ENCODE peak calls at places on chromosomes 12 and 14, in seven cellular contexts. E is mesendoderm, L is H1, Q is trophoblast cell, W is mesenchymal stem cell, Y is H9, J is IMR-90. V is an unnamed sample.

GRCh38 chr14:44300911-44301310 is 206.2 kb downstream of the FSCB start:
- DNase-seq in W (no peak), L (no peak), Y (no peak), E (no peak), J (no peak), Q (no peak), V (no peak)

GRCh38 chr14:105891221-105891602 is 364.8 kb downstream of the TMEM121 start:
- DNase-seq in W (no peak), Q (no peak), E (no peak), Y (no peak), L (no peak), J (no peak), V (no peak)

GRCh38 chr12:106058256-106059182 is 80.2 kb downstream of the NUAK1 start:
- DNase-seq in L (no peak), Q (peak; percentile 48), W (peak; percentile 44), Y (no peak), J (peak; percentile 71), E (no peak), V (no peak)

GRCh38 chr14:93674343-93674742 is 113.9 kb downstream of the PRIMA1 start:
- DNase-seq in Y (no peak), E (no peak), W (no peak), Q (no peak), L (no peak), J (no peak), V (no peak)

GRCh38 chr12:89401433-89402086 is 49.3 kb upstream of the DUSP6 start:
- DNase-seq in L (no peak), Y (no peak), J (no peak), Q (no peak), W (no peak), E (no peak), V (no peak)

GRCh38 chr14:90397401-90398314 is 829 bp downstream of the CALM1 start:
- DNase-seq in Q (peak; percentile 67), E (peak; percentile 57), L (peak; percentile 65), Y (peak; percentile 53), W (peak; percentile 52), J (peak; percentile 24), V (peak; percentile 46)

GRCh38 chr12:102501773-102502172 is 21.4 kb upstream of the IGF1 start:
- DNase-seq in Q (no peak), Y (no peak), W (no peak), L (no peak), J (no peak), E (no peak), V (no peak)

GRCh38 chr12:95611676-95612309 is 60.5 kb upstream of the USP44 start:
- DNase-seq in J (peak; percentile 74), Q (peak; percentile 42), L (no peak), E (peak; percentile 57), Y (no peak), W (no peak), V (no peak)

GRCh38 chr12:124109760-124110159 is 136.7 kb downstream of the ZNF664 start:
- DNase-seq in J (peak; percentile 5), Y (peak; percentile 81), E (peak; percentile 86), L (no peak), Q (no peak), W (peak; percentile 39), V (no peak)

GRCh38 chr12:52270541-52271070 is 3.8 kb upstream of the KRT86 start:
- DNase-seq in E (no peak), Q (no peak), Y (no peak), J (no peak), L (no peak), W (no peak), V (no peak)

GRCh38 chr12:6831450-6831995 is 3.3 kb downstream of the P3H3 start:
- DNase-seq in W (no peak), E (no peak), Y (no peak), L (no peak), Q (no peak), J (no peak), V (no peak)

GRCh38 chr14:49017451-49017850 is 568.7 kb downstream of the RPS29 start:
- DNase-seq in E (no peak), J (no peak), L (no peak), Y (no peak), Q (no peak), W (no peak), V (no peak)

GRCh38 chr14:100130471-100130870 is 29.0 kb downstream of the DEGS2 start:
- DNase-seq in L (no peak), E (no peak), W (no peak), Q (no peak), Y (no peak), J (no peak), V (no peak)
- H2AK5ac ChIP-seq in L (no peak overlapping the region), E (no peak overlapping the region), W (no peak overlapping the region), Q (no peak overlapping the region), Y (no peak overlapping the region), J (no peak overlapping the region), V (no peak overlapping the region)

GRCh38 chr12:49230176-49230575 is 34.7 kb upstream of the TUBA1C start:
- DNase-seq in J (no peak), Q (no peak), L (no peak), W (no peak), Y (no peak), E (no peak), V (no peak)
- H4K8ac ChIP-seq in J (no peak overlapping the region), Q (no peak overlapping the region), L (no peak overlapping the region), W (no peak overlapping the region), Y (no peak overlapping the region), E (no peak overlapping the region), V (no peak overlapping the region)

GRCh38 chr12:74820324-74820723 is 282.7 kb downstream of the ATXN7L3B start:
- DNase-seq in W (no peak), Y (no peak), Q (no peak), L (no peak), E (peak; percentile 7), J (no peak), V (no peak)

GRCh38 chr12:74817499-74817898 is 279.9 kb downstream of the ATXN7L3B start:
- DNase-seq in Y (no peak), Q (no peak), E (no peak), J (no peak), L (no peak), W (no peak), V (no peak)

GRCh38 chr12:74816398-74817175 is 279.0 kb downstream of the ATXN7L3B start:
- DNase-seq in W (no peak), E (peak; percentile 7), L (no peak), Q (no peak), J (no peak), Y (no peak), V (no peak)
- H2AK5ac ChIP-seq in W (no peak overlapping the region), E (no peak overlapping the region), L (no peak overlapping the region), Q (no peak overlapping the region), J (no peak overlapping the region), Y (no peak overlapping the region), V (no peak overlapping the region)

DNA sequence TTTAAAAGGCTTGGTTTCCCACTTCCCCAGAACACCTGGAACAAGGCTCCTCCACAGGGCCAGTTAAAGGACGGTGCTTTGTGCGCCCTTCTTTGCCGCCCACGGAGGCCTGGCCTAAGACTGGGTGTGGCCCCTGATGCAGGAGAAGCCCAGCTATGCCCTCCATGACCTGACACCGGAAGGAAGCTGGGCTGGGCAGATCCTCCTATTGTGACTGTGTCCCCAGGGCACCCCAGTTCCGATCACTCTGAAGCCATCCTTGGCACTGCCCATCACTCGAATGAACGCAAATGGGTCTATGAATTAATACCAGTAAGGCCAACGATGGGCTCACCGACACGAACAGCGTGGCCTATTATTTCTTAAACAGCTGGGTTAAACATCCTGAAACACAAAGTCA is 42.6 kb downstream of the FBXO21 start:
- DNase-seq in J (no peak), L (no peak), W (no peak), Q (no peak), E (no peak), Y (no peak), V (no peak)
- H4K8ac ChIP-seq in J (no peak overlapping the region), L (no peak overlapping the region), W (no peak overlapping the region), Q (no peak overlapping the region), E (no peak overlapping the region), Y (no peak overlapping the region), V (no peak overlapping the region)

DNA sequence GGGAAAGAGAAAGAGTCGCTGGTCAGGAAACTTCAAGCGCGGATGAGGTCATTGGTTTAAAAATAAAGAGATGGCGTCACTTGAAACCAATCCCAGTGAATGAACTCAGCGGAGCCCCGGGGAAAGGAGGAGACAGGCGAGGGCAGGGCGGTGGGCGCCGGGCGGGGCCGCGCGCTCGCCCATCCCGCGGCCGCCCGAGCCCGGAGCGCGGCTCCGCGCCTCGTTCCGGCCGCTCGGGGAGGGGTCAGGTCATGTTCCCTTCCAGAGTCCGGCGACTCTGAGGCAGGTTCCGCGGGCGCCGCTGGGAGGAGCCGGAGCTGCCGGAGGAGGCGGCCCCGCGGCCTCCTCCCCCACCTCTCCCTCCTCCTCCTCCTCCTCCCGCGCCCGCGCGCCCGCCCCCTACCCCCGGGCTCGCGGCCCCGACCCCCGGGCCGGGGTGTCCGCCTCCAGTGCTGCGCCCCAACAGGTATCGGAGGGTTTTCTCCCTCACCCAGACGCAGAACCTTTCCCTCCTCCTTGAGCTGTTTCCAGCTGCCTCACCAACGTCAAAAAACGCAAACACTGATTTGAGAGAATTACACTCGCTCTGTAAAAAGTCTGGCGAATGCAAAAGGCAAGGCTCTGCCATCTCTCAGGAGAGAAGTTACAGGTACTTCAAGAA is at the start of gene DUSP16:
- DNase-seq in Q (peak; percentile 92), J (peak; percentile 95), W (peak; percentile 98), Y (peak; percentile 97), E (peak; percentile 99), L (peak; percentile 87), V (peak; percentile 92)
- H2AK5ac ChIP-seq in Q (peak within 1 kb of the TSS; percentile 35), J (no peak within 1 kb of the TSS), W (no peak within 1 kb of the TSS), Y (no peak within 1 kb of the TSS), E (no peak within 1 kb of the TSS), L (no peak within 1 kb of the TSS), V (peak within 1 kb of the TSS; percentile 84)

DNA sequence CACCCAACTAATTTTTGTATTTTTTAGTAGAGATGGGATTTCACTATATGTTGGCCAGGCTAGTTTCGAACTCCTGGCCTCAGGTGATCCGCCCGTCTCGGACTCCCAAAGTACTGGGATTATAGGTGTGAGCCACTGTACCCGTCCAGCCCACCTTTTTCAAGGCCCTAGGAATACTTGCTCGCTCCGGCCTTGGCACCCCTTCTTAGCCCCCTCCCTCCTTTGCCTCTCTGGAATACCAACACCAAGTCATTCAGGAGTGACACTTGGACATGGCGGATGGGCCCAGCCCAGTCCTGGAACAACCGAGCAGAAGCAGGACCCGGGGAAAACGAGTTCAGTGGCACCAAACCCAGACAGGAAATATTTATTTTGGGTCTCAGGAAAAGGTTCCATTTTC is 29.1 kb downstream of the PLEKHG3 start:
- DNase-seq in E (no peak), L (no peak), J (no peak), Q (no peak), Y (no peak), W (no peak), V (no peak)
- H4K8ac ChIP-seq in E (no peak overlapping the region), L (no peak overlapping the region), J (no peak overlapping the region), Q (no peak overlapping the region), Y (no peak overlapping the region), W (no peak overlapping the region), V (no peak overlapping the region)

V was measured in neuronal stem cell.